ENCODE peak calls at places on chromosomes 5 and 9, in five cellular contexts. V is neural crest cell, L is SW 1271, Z is DMS79, A is Right ventricle myocardium superior. B is an unnamed sample.

GRCh38 chr5:5699062-5699461 is 276.6 kb downstream of the ICE1 start:
- DNase-seq in V (no peak), Z (no peak), A (no peak), L (no peak), B (no peak)

GRCh38 chr5:50724262-50724661 is 57.8 kb downstream of the PARP8 start:
- DNase-seq in A (no peak), L (no peak), V (no peak), Z (no peak), B (no peak)

GRCh38 chr9:13568446-13568845 is 289.0 kb upstream of the MPDZ start:
- DNase-seq in A (peak; percentile 44), V (peak; percentile 2), Z (peak; percentile 51), L (no peak), B (no peak)

GRCh38 chr9:113376634-113377531 is at the start of gene HDHD3:
- DNase-seq in A (peak; percentile 67), V (peak; percentile 48), L (peak; percentile 49), Z (peak; percentile 58), B (peak; percentile 72)

GRCh38 chr5:52822437-52822836 is 34.7 kb downstream of the ITGA1 start:
- DNase-seq in A (peak; percentile 86), Z (no peak), L (no peak), V (no peak), B (no peak)

GRCh38 chr5:176740131-176740701 is 70.1 kb upstream of the UNC5A start:
- DNase-seq in A (no peak), L (no peak), Z (no peak), V (no peak), B (no peak)

GRCh38 chr5:127941646-127942045 is 141.9 kb upstream of the SLC12A2 start:
- DNase-seq in L (no peak), A (no peak), Z (no peak), V (peak; percentile 33), B (no peak)

GRCh38 chr9:95970356-95970755 is 94.9 kb downstream of the ERCC6L2 start:
- DNase-seq in A (no peak), Z (no peak), L (no peak), V (no peak), B (no peak)

GRCh38 chr5:156103116-156103860 is 223.7 kb upstream of the SGCD start:
- DNase-seq in L (no peak), A (no peak), Z (no peak), V (no peak), B (no peak)

GRCh38 chr9:93721417-93721965 is 145.1 kb downstream of the PHF2 start:
- DNase-seq in A (no peak), Z (no peak), L (no peak), V (no peak), B (no peak)

GRCh38 chr9:108811944-108812343 is 43.8 kb downstream of the ACTL7B start:
- DNase-seq in L (no peak), Z (peak; percentile 13), V (no peak), A (no peak), B (no peak)

GRCh38 chr5:143955140-143955539 is 143.2 kb downstream of the HMHB1 start:
- DNase-seq in A (no peak), L (no peak), V (no peak), Z (no peak), B (no peak)

GRCh38 chr5:172793577-172794488 is 22.8 kb upstream of the DUSP1 start:
- DNase-seq in A (peak; percentile 50), L (no peak), Z (no peak), V (no peak), B (no peak)

GRCh38 chr5:98781964-98782363 is 8.5 kb downstream of the RGMB start:
- DNase-seq in Z (no peak), A (no peak), V (no peak), L (no peak), B (no peak)

GRCh38 chr5:107821288-107821687 is 150.6 kb upstream of the EFNA5 start:
- DNase-seq in L (no peak), V (no peak), Z (peak; percentile 48), A (no peak), B (no peak)

GRCh38 chr5:132256086-132256782 is 1.3 kb upstream of the PDLIM4 start:
- DNase-seq in A (no peak), V (no peak), Z (no peak), L (no peak), B (no peak)

GRCh38 chr5:150781706-150782614 is 3.4 kb downstream of the SMIM3 start:
- DNase-seq in V (no peak), A (peak; percentile 80), Z (no peak), L (no peak), B (no peak)

GRCh38 chr9:90022474-90022873 is 417.7 kb downstream of the GADD45G start:
- DNase-seq in V (no peak), L (no peak), A (no peak), Z (no peak), B (no peak)

GRCh38 chr5:82050955-82051354 is 79.1 kb downstream of the ATG10 start:
- DNase-seq in A (no peak), L (no peak), V (no peak), Z (no peak), B (no peak)

GRCh38 chr5:14410942-14411258 is 170.7 kb upstream of the OTULINL start:
- DNase-seq in L (no peak), Z (no peak), A (no peak), V (no peak), B (peak; percentile 81)

B was measured in SK-N-DZ.